ENCODE peak calls at places on chromosomes 5 and 9, in seven cellular contexts. N is epithelial cell of esophagus, O is GM23248, A is AG04450, H is WERI-Rb-1, I is heart right ventricle, M is ovary. U is an unnamed sample.

GRCh38 chr9:78236511-78236950 is 656 bp downstream of the CEP78 start:
- DNase-seq in N (peak), O (peak), A (no peak), H (peak), I (no peak), M (no peak), U (no peak)

GRCh38 chr9:38309324-38310195 is 82.9 kb upstream of the ALDH1B1 start:
- DNase-seq in N (no peak), O (peak), A (no peak), H (no peak), I (no peak), M (no peak), U (no peak)

GRCh38 chr5:132655821-132656773 is 1.9 kb upstream of the IL13 start:
- DNase-seq in N (peak), O (peak), A (no peak), H (peak), I (no peak), M (no peak), U (no peak)

GRCh38 chr9:22040760-22041159 is 31.7 kb upstream of the CDKN2B start:
- DNase-seq in N (peak), O (peak), A (no peak), H (no peak), I (no peak), M (no peak), U (no peak)

GRCh38 chr9:121997791-121998190 is 95.3 kb downstream of the TTLL11 start:
- DNase-seq in N (no peak), O (no peak), A (no peak), H (peak), I (no peak), M (peak), U (no peak)

GRCh38 chr9:29456940-29457339 is 1883.7 kb upstream of the C9orf72 start:
- DNase-seq in N (peak), O (peak), A (no peak), H (no peak), I (no peak), M (no peak), U (no peak)

GRCh38 chr9:70347046-70347445 is 67.4 kb downstream of the KLF9 start:
- DNase-seq in N (no peak), O (no peak), A (no peak), H (no peak), I (no peak), M (no peak), U (no peak)

GRCh38 chr9:99753436-99753835 is 68.2 kb upstream of the NR4A3 start:
- DNase-seq in N (peak), O (peak), A (no peak), H (no peak), I (no peak), M (no peak), U (no peak)

GRCh38 chr5:75331095-75332090 is 5.6 kb upstream of the HMGCR start:
- DNase-seq in N (no peak), O (no peak), A (no peak), H (no peak), I (no peak), M (no peak), U (no peak)

GRCh38 chr5:138241688-138242547 is 28.8 kb upstream of the CDC23 start:
- DNase-seq in N (no peak), O (peak), A (no peak), H (peak), I (peak), M (peak), U (no peak)

GRCh38 chr9:38276751-38277439 is 115.6 kb upstream of the ALDH1B1 start:
- DNase-seq in N (no peak), O (no peak), A (no peak), H (no peak), I (no peak), M (no peak), U (no peak)

GRCh38 chr9:137439158-137439714 is 1.9 kb downstream of the ENTPD8 start:
- DNase-seq in N (no peak), O (no peak), A (no peak), H (peak), I (peak), M (peak), U (no peak)

GRCh38 chr5:132054697-132055440 is 5.6 kb upstream of the IL3 start:
- DNase-seq in N (no peak), O (no peak), A (no peak), H (peak), I (no peak), M (peak), U (no peak)

GRCh38 chr9:110058304-110058953 is 149.5 kb downstream of the C9orf152 start:
- DNase-seq in N (peak), O (no peak), A (no peak), H (peak), I (peak), M (no peak), U (no peak)

GRCh38 chr9:27445057-27445990 is 78.8 kb upstream of the IFNK start:
- DNase-seq in N (no peak), O (no peak), A (no peak), H (peak), I (no peak), M (no peak), U (no peak)

DNA sequence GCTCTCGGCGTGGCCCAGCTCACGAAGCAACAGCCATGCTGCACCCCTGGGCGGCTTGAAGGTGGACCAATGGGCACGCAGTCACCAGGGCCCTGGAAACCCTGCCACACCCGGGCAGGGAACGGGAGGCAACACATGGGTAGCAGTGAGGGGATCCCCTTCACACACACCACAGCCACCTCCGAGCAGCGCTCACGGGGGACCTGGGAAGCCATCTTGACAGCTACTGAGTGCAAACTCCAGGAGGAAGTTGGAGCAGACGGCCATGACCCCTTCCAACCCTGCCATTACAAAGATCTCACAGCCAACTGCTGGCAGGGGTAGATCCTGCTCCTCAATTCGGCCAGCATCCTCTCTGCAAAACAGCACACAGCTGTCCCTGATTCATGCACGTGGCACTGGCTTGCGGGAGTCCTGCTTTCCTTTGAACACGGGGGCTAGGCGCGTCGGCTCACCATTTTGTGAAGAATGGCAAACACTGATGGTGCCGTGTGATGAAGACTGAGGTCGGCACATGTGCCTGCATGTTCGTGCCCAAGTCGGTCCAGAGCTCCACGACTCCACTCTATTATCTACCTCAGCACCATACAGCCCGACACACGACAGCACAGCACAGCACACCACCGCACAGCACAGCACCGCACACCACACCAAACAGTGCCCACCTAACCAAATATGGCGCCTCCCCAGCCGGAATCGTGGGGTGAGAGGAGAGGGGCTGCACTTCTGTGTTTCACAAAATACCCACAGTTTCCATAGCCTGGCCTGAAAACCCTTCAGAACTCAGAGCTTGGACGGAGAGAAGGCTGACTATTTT is 5.0 kb downstream of the UBAC1 start:
- DNase-seq in N (no peak), O (no peak), A (no peak), H (no peak), I (no peak), M (no peak), U (no peak)
- H3K4me3 ChIP-seq in N (no peak), O (no peak), A (no peak), H (no peak), I (no peak), M (no peak), U (no peak)

GRCh38 chr9:129776938-129777768 is 24.3 kb upstream of the PTGES start:
- DNase-seq in N (peak), O (peak), A (peak), H (peak), I (peak), M (peak), U (no peak)
- H3K4me3 ChIP-seq in N (no peak), O (peak), A (peak), H (peak), I (peak), M (no peak), U (peak)

GRCh38 chr5:151023651-151024050 is 3.3 kb downstream of the GPX3 start:
- DNase-seq in N (peak), O (peak), A (no peak), H (no peak), I (peak), M (peak), U (no peak)
- H3K4me3 ChIP-seq in N (no peak), O (no peak), A (no peak), H (no peak), I (no peak), M (peak), U (no peak)

GRCh38 chr5:42781584-42781983 is 25.0 kb downstream of the CCDC152 start:
- DNase-seq in N (no peak), O (no peak), A (no peak), H (no peak), I (no peak), M (no peak), U (no peak)

GRCh38 chr5:42784132-42784531 is 27.5 kb downstream of the CCDC152 start:
- DNase-seq in N (no peak), O (peak), A (no peak), H (no peak), I (no peak), M (no peak), U (no peak)

DNA sequence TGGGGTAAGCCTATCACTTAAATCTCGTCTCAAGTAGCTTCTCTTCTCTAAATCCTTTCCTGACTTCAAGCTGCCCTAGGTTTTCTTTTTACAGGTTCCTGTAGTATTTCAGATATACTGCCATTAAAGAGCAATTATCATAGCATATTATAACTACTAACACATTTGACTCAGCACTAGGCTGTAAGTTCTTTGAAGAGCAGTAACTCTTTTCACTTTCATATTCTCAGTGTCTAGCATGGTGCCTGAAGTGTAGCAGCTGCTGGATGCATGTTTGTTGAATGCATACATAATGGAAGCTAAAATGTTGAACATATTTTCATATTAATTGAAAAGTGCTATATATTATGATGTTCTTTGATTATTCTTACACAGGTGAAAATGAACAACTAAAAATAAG is 22.5 kb downstream of the CCDC152 start:
- DNase-seq in N (no peak), O (no peak), A (no peak), H (no peak), I (no peak), M (no peak), U (no peak)
- H3K4me3 ChIP-seq in N (no peak), O (no peak), A (no peak), H (no peak), I (no peak), M (no peak), U (no peak)

DNA sequence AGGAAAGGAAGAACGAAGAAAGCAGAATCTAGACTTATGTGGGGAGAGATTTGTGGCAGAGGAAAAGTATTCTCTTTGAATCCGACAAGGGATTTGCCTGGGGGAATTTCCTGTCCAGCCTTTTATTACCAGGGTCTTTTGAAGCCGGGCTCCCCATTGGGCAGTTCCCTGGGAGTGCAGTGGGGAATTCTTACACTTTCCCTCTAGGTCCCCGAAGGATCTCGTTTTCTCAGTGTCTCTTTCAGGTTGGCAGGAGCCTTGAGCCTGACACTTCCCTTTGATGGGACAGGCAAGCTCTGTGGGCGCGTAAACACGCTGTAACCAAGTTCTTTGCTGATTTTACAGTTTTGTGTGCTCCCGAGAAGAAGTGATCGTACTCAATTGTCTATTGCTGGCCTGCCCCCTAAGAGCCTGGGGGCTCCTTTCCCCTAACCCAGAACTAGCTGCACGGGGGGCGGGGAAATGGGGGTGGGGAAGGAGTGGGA is 582 bp upstream of the VCAN start:
- DNase-seq in N (no peak), O (peak), A (no peak), H (no peak), I (no peak), M (no peak), U (no peak)
- H3K4me3 ChIP-seq in N (peak), O (peak), A (peak), H (peak), I (peak), M (peak), U (no peak)

GRCh38 chr5:88719434-88719833 is 163.6 kb downstream of the MEF2C start:
- DNase-seq in N (no peak), O (no peak), A (no peak), H (no peak), I (no peak), M (no peak), U (no peak)
- H3K4me3 ChIP-seq in N (no peak), O (no peak), A (no peak), H (no peak), I (no peak), M (no peak), U (no peak)

U was measured in Panc1.